ENCODE peak calls at places on chromosomes 11 and 22, in eight cellular contexts. N is smooth muscle cell of the brain vasculature, M is AG09319, B is COR-L47, I is left ventricle myocardium inferior, F is NT2/D1, Z is Right ventricle myocardium superior, R is RPMI8226. W is an unnamed sample.

GRCh38 chr22:39690901-39691620 is 120.5 kb downstream of the CACNA1I start:
- DNase-seq in M (no peak), I (no peak), R (no peak), Z (no peak), B (peak), N (no peak), F (no peak), W (peak)

GRCh38 chr11:91608662-91609061 is 616.0 kb upstream of the FAT3 start:
- DNase-seq in N (peak), F (no peak), B (peak), Z (no peak), R (no peak), I (no peak), M (no peak), W (no peak)

GRCh38 chr22:33328789-33329296 is 270.7 kb upstream of the SYN3 start:
- DNase-seq in M (no peak), I (no peak), F (no peak), B (no peak), N (no peak), Z (no peak), R (no peak), W (no peak)

GRCh38 chr11:81869337-81870065 is 864.2 kb downstream of the FAM181B start:
- DNase-seq in F (no peak), Z (no peak), N (no peak), B (no peak), I (no peak), R (peak), M (no peak), W (no peak)

GRCh38 chr11:58616594-58616993 is 5.9 kb upstream of the CNTF start:
- DNase-seq in N (peak), I (peak), Z (peak), B (no peak), M (peak), R (no peak), F (no peak), W (no peak)

GRCh38 chr11:76152741-76153608 is 53.3 kb downstream of the WNT11 start:
- DNase-seq in M (no peak), B (no peak), I (no peak), R (peak), Z (no peak), N (no peak), F (no peak), W (no peak)

GRCh38 chr11:68632802-68633201 is 51.5 kb upstream of the GAL start:
- DNase-seq in Z (peak), F (peak), N (peak), I (no peak), R (peak), B (peak), M (peak), W (peak)

GRCh38 chr11:16280256-16280682 is 76.1 kb downstream of the SOX6 start:
- DNase-seq in B (peak), I (peak), M (no peak), R (no peak), F (no peak), N (no peak), Z (peak), W (no peak)

GRCh38 chr22:46303347-46303965 is 6.8 kb downstream of the GTSE1 start:
- DNase-seq in Z (no peak), I (no peak), M (no peak), B (no peak), R (no peak), F (no peak), N (no peak), W (no peak)

GRCh38 chr11:92826136-92826535 is 143.3 kb upstream of the MTNR1B start:
- DNase-seq in Z (no peak), M (no peak), N (no peak), B (no peak), I (no peak), F (no peak), R (no peak), W (no peak)

GRCh38 chr11:118415739-118416068 is 14.3 kb downstream of the ATP5MG start:
- DNase-seq in I (no peak), N (peak), B (no peak), F (peak), R (peak), Z (no peak), M (peak), W (no peak)

GRCh38 chr11:45607995-45608394 is 57.4 kb downstream of the CHST1 start:
- DNase-seq in I (peak), M (no peak), R (no peak), N (no peak), F (no peak), B (no peak), Z (peak), W (no peak)

GRCh38 chr22:49373801-49374226 is 453.9 kb downstream of the BRD1 start:
- DNase-seq in I (no peak), M (no peak), F (no peak), N (no peak), Z (no peak), B (no peak), R (no peak), W (no peak)

GRCh38 chr22:20154602-20155183 is 3.8 kb upstream of the CCDC188 start:
- DNase-seq in Z (no peak), B (peak), N (no peak), R (no peak), M (no peak), F (no peak), I (no peak), W (peak)

GRCh38 chr22:30234786-30235470 is 11.6 kb downstream of the LIF start:
- DNase-seq in M (no peak), I (no peak), F (no peak), Z (no peak), N (no peak), B (no peak), R (no peak), W (no peak)

W was measured in neural crest cell.